ENCODE peak calls at places on chromosomes 1 and 21, in four cellular contexts. O, A, Z and W are unnamed samples.

GRCh38 chr21:25385912-25386474 is 221.3 kb downstream of the MRPL39 start:
- DNase-seq in O (peak), A (no peak), Z (peak), W (peak)

GRCh38 chr1:14941865-14942264 is 211.7 kb upstream of the TMEM51 start:
- DNase-seq in O (peak), A (no peak), Z (no peak), W (peak)

GRCh38 chr1:71031426-71031825 is 16.2 kb downstream of the PTGER3 start:
- DNase-seq in O (no peak), A (no peak), Z (no peak), W (peak)

GRCh38 chr1:243493156-243494129 is 237.6 kb downstream of the SDCCAG8 start:
- DNase-seq in O (peak), A (no peak), Z (no peak), W (no peak)

GRCh38 chr1:181189691-181190361 is 101.3 kb downstream of the IER5 start:
- DNase-seq in O (peak), A (peak), Z (peak), W (peak)

GRCh38 chr1:2330511-2331199 is 60.7 kb downstream of the MORN1 start:
- DNase-seq in O (peak), A (no peak), Z (no peak), W (peak)

GRCh38 chr1:75996196-75996595 is 64.0 kb upstream of the ASB17 start:
- DNase-seq in O (peak), A (no peak), Z (no peak), W (peak)

GRCh38 chr1:107531065-107531908 is 390.4 kb downstream of the NTNG1 start:
- DNase-seq in O (no peak), A (no peak), Z (no peak), W (no peak)

GRCh38 chr1:232447125-232447524 is 182.8 kb downstream of the SIPA1L2 start:
- DNase-seq in O (no peak), A (no peak), Z (no peak), W (no peak)

GRCh38 chr1:21082078-21082477 is 94.6 kb downstream of the EIF4G3 start:
- DNase-seq in O (no peak), A (no peak), Z (no peak), W (no peak)

GRCh38 chr1:159581422-159581821 is 6.2 kb upstream of the APCS start:
- DNase-seq in O (no peak), A (no peak), Z (no peak), W (no peak)

GRCh38 chr1:61184035-61184713 is 101.8 kb downstream of the NFIA start:
- DNase-seq in O (peak), A (peak), Z (no peak), W (peak)

GRCh38 chr1:219544163-219544846 is 68.6 kb downstream of the ZC3H11B start:
- DNase-seq in O (peak), A (no peak), Z (no peak), W (peak)

GRCh38 chr1:232571523-232571922 is 58.4 kb downstream of the SIPA1L2 start:
- DNase-seq in O (peak), A (no peak), Z (no peak), W (no peak)

GRCh38 chr21:38012700-38013099 is 96.4 kb upstream of the KCNJ6 start:
- DNase-seq in O (no peak), A (no peak), Z (no peak), W (peak)

GRCh38 chr1:15008783-15009709 is 144.5 kb upstream of the TMEM51 start:
- DNase-seq in O (peak), A (peak), Z (no peak), W (peak)

GRCh38 chr1:167676916-167677848 is 44.6 kb upstream of the MPZL1 start:
- DNase-seq in O (no peak), A (no peak), Z (no peak), W (no peak)

GRCh38 chr1:31843506-31843905 is 27.7 kb upstream of the SPOCD1 start:
- DNase-seq in O (peak), A (no peak), Z (no peak), W (peak)